ENCODE peak calls at places on chromosomes 16 and 17, in five cellular contexts. K, J, O, S and X are unnamed samples.
A peak's percentile ranks its signal among the peaks of the same experiment; 100 is the strongest.

GRCh38 chr16:30406911-30407793 is at the start of gene ZNF771:
- DNase-seq in K (peak; percentile 90), J (peak; percentile 98), O (no peak), S (peak; percentile 96), X (peak; percentile 89)

GRCh38 chr17:80260791-80261158 is at the start of gene RNF213:
- DNase-seq in K (no peak), J (peak; percentile 93), O (no peak), S (peak; percentile 75), X (peak; percentile 68)

GRCh38 chr16:7914738-7915137 is 582.1 kb downstream of the RBFOX1 start:
- DNase-seq in K (no peak), J (no peak), O (no peak), S (no peak), X (no peak)

GRCh38 chr16:9854665-9855064 is 327.6 kb downstream of the GRIN2A start:
- DNase-seq in K (no peak), J (no peak), O (no peak), S (no peak), X (no peak)

GRCh38 chr16:4309833-4310266 is 6.0 kb upstream of the GLIS2 start:
- DNase-seq in K (peak; percentile 88), J (peak; percentile 88), O (no peak), S (peak; percentile 72), X (no peak)

GRCh38 chr17:72853438-72854415 is 238.8 kb downstream of the SLC39A11 start:
- DNase-seq in K (no peak), J (no peak), O (no peak), S (no peak), X (no peak)

GRCh38 chr17:81481011-81481799 is 31.4 kb downstream of the ACTG1 start:
- DNase-seq in K (peak; percentile 52), J (peak; percentile 93), O (no peak), S (peak; percentile 57), X (no peak)

GRCh38 chr16:3646348-3646920 is 8.1 kb upstream of the DNASE1 start:
- DNase-seq in K (peak; percentile 62), J (no peak), O (no peak), S (peak; percentile 88), X (no peak)

GRCh38 chr17:59963738-59964454 is 644 bp downstream of the RNFT1 start:
- DNase-seq in K (no peak), J (no peak), O (no peak), S (peak; percentile 60), X (peak; percentile 11)

GRCh38 chr17:13631541-13631940 is 29.8 kb upstream of the HS3ST3A1 start:
- DNase-seq in K (no peak), J (no peak), O (no peak), S (no peak), X (no peak)

GRCh38 chr17:8408371-8408770 is 10.7 kb upstream of the RNF222 start:
- DNase-seq in K (peak; percentile 44), J (peak; percentile 68), O (no peak), S (peak; percentile 72), X (no peak)

GRCh38 chr17:63699638-63700527 is at the start of gene LIMD2:
- DNase-seq in K (peak; percentile 26), J (peak; percentile 96), O (no peak), S (peak; percentile 70), X (peak; percentile 70)

GRCh38 chr17:80254396-80255241 is 6.0 kb upstream of the RNF213 start:
- DNase-seq in K (peak; percentile 99), J (no peak), O (peak; percentile 86), S (peak; percentile 70), X (no peak)

GRCh38 chr16:16029431-16030011 is 80.1 kb downstream of the ABCC1 start:
- DNase-seq in K (no peak), J (no peak), O (no peak), S (no peak), X (no peak)

GRCh38 chr17:56597495-56597990 is 4.0 kb downstream of the NOG start:
- DNase-seq in K (no peak), J (peak; percentile 77), O (no peak), S (no peak), X (no peak)

GRCh38 chr16:85594621-85595298 is 18.4 kb upstream of the GSE1 start:
- DNase-seq in K (no peak), J (no peak), O (no peak), S (no peak), X (no peak)

GRCh38 chr17:59964455-59965328 is at the start of gene RNFT1:
- DNase-seq in K (peak; percentile 84), J (peak; percentile 99), O (peak; percentile 33), S (peak; percentile 95), X (peak; percentile 84)

GRCh38 chr16:83953796-83954576 is 946 bp downstream of the OSGIN1 start:
- DNase-seq in K (peak; percentile 72), J (no peak), O (no peak), S (no peak), X (peak; percentile 56)

GRCh38 chr17:65489413-65490170 is 71.9 kb downstream of the AXIN2 start:
- DNase-seq in K (no peak), J (no peak), O (no peak), S (no peak), X (no peak)

GRCh38 chr17:77439382-77440013 is 298.7 kb downstream of the SEC14L1 start:
- DNase-seq in K (no peak), J (peak; percentile 46), O (no peak), S (no peak), X (no peak)

GRCh38 chr16:68782198-68783174 is 45.4 kb downstream of the CDH1 start:
- DNase-seq in K (no peak), J (no peak), O (no peak), S (no peak), X (peak; percentile 32)

GRCh38 chr17:39547713-39548478 is 59.8 kb downstream of the NEUROD2 start:
- DNase-seq in K (peak; percentile 69), J (peak; percentile 72), O (peak; percentile 31), S (peak; percentile 68), X (peak; percentile 63)

GRCh38 chr16:31182391-31182790 is 2.5 kb downstream of the FUS start:
- DNase-seq in K (no peak), J (no peak), O (no peak), S (no peak), X (no peak)

GRCh38 chr17:42034059-42034458 is 14.2 kb downstream of the NKIRAS2 start:
- DNase-seq in K (no peak), J (no peak), O (no peak), S (no peak), X (no peak)

GRCh38 chr17:78828470-78829185 is 12.0 kb downstream of the USP36 start:
- DNase-seq in K (peak; percentile 67), J (no peak), O (no peak), S (no peak), X (no peak)

GRCh38 chr17:68591583-68591982 is 9.6 kb downstream of the FAM20A start:
- DNase-seq in K (no peak), J (peak; percentile 59), O (no peak), S (no peak), X (no peak)

GRCh38 chr17:45031231-45032149 is 19.9 kb downstream of the DCAKD start:
- DNase-seq in K (no peak), J (no peak), O (no peak), S (no peak), X (no peak)

GRCh38 chr17:45035848-45036247 is 15.6 kb downstream of the DCAKD start:
- DNase-seq in K (no peak), J (no peak), O (no peak), S (no peak), X (no peak)

GRCh38 chr17:45036696-45037095 is 14.7 kb downstream of the DCAKD start:
- DNase-seq in K (no peak), J (no peak), O (no peak), S (peak; percentile 51), X (no peak)

GRCh38 chr17:45032150-45032493 is 19.3 kb downstream of the DCAKD start:
- DNase-seq in K (no peak), J (no peak), O (no peak), S (no peak), X (no peak)

DNA sequence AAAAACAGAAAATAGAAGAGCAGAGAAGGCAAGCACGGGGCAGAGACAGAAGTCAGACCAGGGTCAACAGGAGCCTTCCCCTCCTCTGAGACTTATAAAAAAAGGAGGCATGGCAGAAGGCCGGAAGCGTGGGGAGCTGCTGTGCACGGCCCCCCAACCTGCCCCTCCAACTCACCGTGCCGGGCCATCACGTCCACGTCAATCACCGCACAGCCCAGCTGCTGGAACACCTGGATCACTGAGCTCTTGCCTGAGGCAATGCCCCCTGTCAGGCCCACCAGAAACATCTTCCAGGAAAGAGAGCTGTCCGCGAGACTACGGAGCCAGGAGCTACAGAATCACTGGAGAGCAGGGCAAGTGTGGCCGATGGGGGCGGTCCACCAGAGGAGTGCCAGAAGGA is 16.8 kb downstream of the DCAKD start:
- DNase-seq in K (no peak), J (peak; percentile 50), O (no peak), S (no peak), X (no peak)
- TF ChIP-seq POLR2A in K (no peak), J (no peak), O (no peak), S (no peak), X (no peak)

GRCh38 chr17:16286947-16287562 is 66.2 kb downstream of the CENPV start:
- DNase-seq in K (peak; percentile 51), J (peak; percentile 62), O (peak; percentile 51), S (peak; percentile 31), X (no peak)

GRCh38 chr17:16286009-16286946 is 67.0 kb downstream of the CENPV start:
- DNase-seq in K (peak; percentile 99), J (no peak), O (peak; percentile 96), S (peak; percentile 92), X (peak; percentile 66)

GRCh38 chr17:16285646-16286008 is 67.6 kb downstream of the CENPV start:
- DNase-seq in K (no peak), J (no peak), O (no peak), S (no peak), X (no peak)

GRCh38 chr17:16288860-16289571 is 64.3 kb downstream of the CENPV start:
- DNase-seq in K (peak; percentile 57), J (no peak), O (no peak), S (no peak), X (no peak)

GRCh38 chr17:16287563-16288027 is 65.7 kb downstream of the CENPV start:
- DNase-seq in K (peak; percentile 60), J (no peak), O (peak; percentile 80), S (peak; percentile 40), X (no peak)
- TF ChIP-seq POLR2A in K (no peak), J (no peak), O (no peak), S (no peak), X (no peak)

GRCh38 chr16:89687092-89687940 is 827 bp downstream of the CDK10 start:
- DNase-seq in K (peak; percentile 79), J (no peak), O (peak; percentile 24), S (peak; percentile 90), X (no peak)
- TF ChIP-seq POLR2A in K (no peak), J (no peak), O (no peak), S (peak; percentile 86), X (no peak)

DNA sequence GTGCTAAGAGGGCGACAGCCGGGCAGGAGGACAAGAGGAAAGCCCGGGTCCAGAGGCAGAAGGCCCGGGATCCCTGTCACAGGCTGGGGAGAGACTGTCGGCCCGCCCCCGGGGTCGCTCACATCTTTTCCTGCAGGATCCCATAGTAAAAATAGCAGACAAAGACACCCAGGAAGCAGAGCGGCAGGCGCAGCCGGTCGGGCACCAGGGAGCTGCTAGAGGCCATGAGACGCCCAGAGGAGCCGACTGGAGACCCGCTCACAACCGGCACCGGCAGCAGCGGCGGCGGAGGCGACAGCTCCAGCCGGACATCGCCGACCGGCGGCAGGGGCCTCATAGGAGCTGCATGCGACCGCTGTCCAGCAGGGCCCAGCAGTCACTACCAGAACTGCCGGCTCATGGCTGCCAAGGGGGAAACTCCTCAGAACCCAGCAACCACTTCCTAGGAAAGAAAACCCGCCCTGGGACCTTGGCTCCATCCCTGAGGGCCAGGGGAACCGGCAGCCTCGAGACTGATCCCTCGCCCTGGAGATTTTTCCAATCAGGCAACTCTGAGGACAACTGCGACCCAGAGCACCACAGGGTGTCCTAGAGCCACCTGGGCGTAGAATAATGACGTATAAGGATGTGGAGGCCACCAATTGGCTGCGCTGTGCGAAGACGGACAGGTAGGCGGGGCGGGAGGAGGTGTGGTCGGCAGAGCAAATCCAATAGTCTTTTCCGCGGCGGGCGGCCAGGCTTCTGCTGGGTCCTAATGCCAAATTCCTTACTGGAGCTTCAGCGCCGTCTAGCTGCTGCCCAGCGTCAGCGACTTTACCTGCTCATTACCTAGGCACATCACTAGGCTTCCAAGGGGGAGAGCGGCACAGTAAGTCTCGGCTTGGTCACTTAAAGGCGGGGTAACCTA is at the start of gene SLC35B1:
- DNase-seq in K (peak; percentile 100), J (peak; percentile 94), O (peak; percentile 97), S (peak; percentile 99), X (peak; percentile 97)
- TF ChIP-seq POLR2A in K (peak; percentile 75), J (peak; percentile 60), O (peak; percentile 93), S (peak; percentile 70), X (peak; percentile 79)